ENCODE peak calls at places on chromosomes 12 and 14, in six cellular contexts. B is WERI-Rb-1, J is psoas muscle, Z is HCT116, Q is fibroblast of mammary gland, F is thoracic aorta. M is an unnamed sample.

GRCh38 chr14:76168531-76168930 is 16.8 kb downstream of the GPATCH2L start:
- DNase-seq in B (no peak), J (no peak), Z (no peak), Q (peak), F (no peak), M (no peak)

GRCh38 chr14:28515571-28515970 is 251.0 kb upstream of the FOXG1 start:
- DNase-seq in B (no peak), J (no peak), Z (no peak), Q (peak), F (no peak), M (peak)

GRCh38 chr14:59360923-59361794 is 104.0 kb downstream of the GPR135 start:
- DNase-seq in B (no peak), J (peak), Z (peak), Q (peak), F (no peak), M (peak)

GRCh38 chr14:104820669-104821228 is 19.8 kb downstream of the ZBTB42 start:
- DNase-seq in B (peak), J (no peak), Z (no peak), Q (peak), F (no peak), M (peak)

GRCh38 chr12:88562846-88563582 is 17.3 kb downstream of the KITLG start:
- DNase-seq in B (no peak), J (no peak), Z (no peak), Q (peak), F (no peak), M (peak)

GRCh38 chr12:79366374-79366773 is 324.4 kb downstream of the PAWR start:
- DNase-seq in B (no peak), J (no peak), Z (no peak), Q (no peak), F (no peak), M (no peak)

GRCh38 chr12:69087986-69088385 is 151.4 kb upstream of the CPSF6 start:
- DNase-seq in B (no peak), J (no peak), Z (no peak), Q (no peak), F (no peak), M (no peak)

GRCh38 chr12:50545783-50546182 is 41.0 kb downstream of the DIP2B start:
- DNase-seq in B (peak), J (no peak), Z (no peak), Q (no peak), F (no peak), M (no peak)

GRCh38 chr14:103854822-103855733 is 7.7 kb upstream of the PPP1R13B start:
- DNase-seq in B (peak), J (peak), Z (no peak), Q (no peak), F (no peak), M (no peak)

GRCh38 chr14:71103662-71104484 is 196.6 kb downstream of the PCNX1 start:
- DNase-seq in B (peak), J (no peak), Z (peak), Q (peak), F (no peak), M (peak)

GRCh38 chr14:94867209-94867608 is 97.3 kb upstream of the GSC start:
- DNase-seq in B (no peak), J (no peak), Z (no peak), Q (no peak), F (no peak), M (no peak)

GRCh38 chr14:70931008-70931407 is 23.7 kb downstream of the PCNX1 start:
- DNase-seq in B (no peak), J (no peak), Z (no peak), Q (no peak), F (no peak), M (no peak)

GRCh38 chr14:104881369-104881979 is 16.4 kb downstream of the CEP170B start:
- DNase-seq in B (peak), J (peak), Z (no peak), Q (no peak), F (no peak), M (no peak)

GRCh38 chr14:89861630-89862029 is 92.9 kb downstream of the EFCAB11 start:
- DNase-seq in B (no peak), J (no peak), Z (no peak), Q (no peak), F (no peak), M (no peak)

GRCh38 chr12:79935624-79936040 is 735 bp upstream of the PPP1R12A start:
- DNase-seq in B (peak), J (no peak), Z (no peak), Q (peak), F (no peak), M (peak)

GRCh38 chr14:86388216-86388615 is 858.3 kb downstream of the FLRT2 start:
- DNase-seq in B (no peak), J (no peak), Z (no peak), Q (no peak), F (no peak), M (no peak)

GRCh38 chr12:103657331-103657730 is 70.3 kb downstream of the STAB2 start:
- DNase-seq in B (no peak), J (no peak), Z (no peak), Q (peak), F (no peak), M (peak)

GRCh38 chr12:126569706-126570105 is 1504.5 kb downstream of the AACS start:
- DNase-seq in B (no peak), J (no peak), Z (no peak), Q (no peak), F (no peak), M (no peak)

GRCh38 chr14:96062010-96062409 is 22.8 kb downstream of the C14orf132 start:
- DNase-seq in B (no peak), J (no peak), Z (no peak), Q (no peak), F (no peak), M (no peak)

GRCh38 chr14:34161351-34162169 is 210.7 kb upstream of the EGLN3 start:
- DNase-seq in B (no peak), J (no peak), Z (no peak), Q (peak), F (no peak), M (no peak)

GRCh38 chr12:11834925-11835324 is 185.5 kb downstream of the ETV6 start:
- DNase-seq in B (no peak), J (no peak), Z (no peak), Q (no peak), F (no peak), M (no peak)

GRCh38 chr12:34625116-34625515 is 602.8 kb downstream of the ALG10 start:
- DNase-seq in B (no peak), J (no peak), Z (peak), Q (peak), F (no peak), M (no peak)

GRCh38 chr14:30988509-30988908 is 36.9 kb upstream of the AP4S1 start:
- DNase-seq in B (no peak), J (no peak), Z (no peak), Q (peak), F (no peak), M (peak)

GRCh38 chr14:74919421-74920165 is 3.5 kb downstream of the RPS6KL1 start:
- DNase-seq in B (no peak), J (no peak), Z (no peak), Q (peak), F (no peak), M (peak)

GRCh38 chr14:59009967-59010366 is 178.5 kb upstream of the DAAM1 start:
- DNase-seq in B (no peak), J (no peak), Z (no peak), Q (no peak), F (no peak), M (no peak)

GRCh38 chr14:83883732-83884131 is 1646.2 kb upstream of the FLRT2 start:
- DNase-seq in B (no peak), J (no peak), Z (no peak), Q (no peak), F (no peak), M (no peak)

GRCh38 chr12:22494319-22494718 is 50.0 kb downstream of the C2CD5 start:
- DNase-seq in B (no peak), J (no peak), Z (no peak), Q (no peak), F (no peak), M (no peak)

GRCh38 chr12:3604750-3605638 is 114.0 kb downstream of the PRMT8 start:
- DNase-seq in B (no peak), J (peak), Z (no peak), Q (no peak), F (no peak), M (peak)

GRCh38 chr14:94823556-94824341 is 53.8 kb upstream of the GSC start:
- DNase-seq in B (no peak), J (no peak), Z (peak), Q (peak), F (no peak), M (peak)

GRCh38 chr12:106032141-106032925 is 106.4 kb downstream of the NUAK1 start:
- DNase-seq in B (no peak), J (no peak), Z (no peak), Q (no peak), F (no peak), M (no peak)
- TF ChIP-seq CTCF in B (no peak), J (peak), Z (peak), Q (no peak), F (no peak), M (peak)

GRCh38 chr12:108046135-108046534 is 83.0 kb upstream of the WSCD2 start:
- DNase-seq in B (no peak), J (no peak), Z (no peak), Q (no peak), F (no peak), M (no peak)
- H3K4me3 ChIP-seq in B (no peak), J (peak), Z (no peak), Q (no peak), F (peak), M (no peak)

GRCh38 chr12:124232654-124232987 is 62.3 kb upstream of the RFLNA start:
- DNase-seq in B (no peak), J (no peak), Z (no peak), Q (no peak), F (no peak), M (peak)
- TF ChIP-seq CTCF in B (no peak), J (no peak), Z (no peak), Q (no peak), F (no peak), M (no peak)

GRCh38 chr12:6424848-6425247 is 19.9 kb upstream of the CD27 start:
- DNase-seq in B (no peak), J (no peak), Z (no peak), Q (no peak), F (no peak), M (no peak)

GRCh38 chr12:6420364-6420763 is 24.4 kb upstream of the CD27 start:
- DNase-seq in B (no peak), J (no peak), Z (no peak), Q (no peak), F (no peak), M (no peak)

GRCh38 chr12:6424008-6424347 is 20.8 kb upstream of the CD27 start:
- DNase-seq in B (no peak), J (no peak), Z (no peak), Q (no peak), F (no peak), M (no peak)

GRCh38 chr12:6425588-6426531 is 18.9 kb upstream of the CD27 start:
- DNase-seq in B (no peak), J (peak), Z (no peak), Q (peak), F (no peak), M (no peak)

DNA sequence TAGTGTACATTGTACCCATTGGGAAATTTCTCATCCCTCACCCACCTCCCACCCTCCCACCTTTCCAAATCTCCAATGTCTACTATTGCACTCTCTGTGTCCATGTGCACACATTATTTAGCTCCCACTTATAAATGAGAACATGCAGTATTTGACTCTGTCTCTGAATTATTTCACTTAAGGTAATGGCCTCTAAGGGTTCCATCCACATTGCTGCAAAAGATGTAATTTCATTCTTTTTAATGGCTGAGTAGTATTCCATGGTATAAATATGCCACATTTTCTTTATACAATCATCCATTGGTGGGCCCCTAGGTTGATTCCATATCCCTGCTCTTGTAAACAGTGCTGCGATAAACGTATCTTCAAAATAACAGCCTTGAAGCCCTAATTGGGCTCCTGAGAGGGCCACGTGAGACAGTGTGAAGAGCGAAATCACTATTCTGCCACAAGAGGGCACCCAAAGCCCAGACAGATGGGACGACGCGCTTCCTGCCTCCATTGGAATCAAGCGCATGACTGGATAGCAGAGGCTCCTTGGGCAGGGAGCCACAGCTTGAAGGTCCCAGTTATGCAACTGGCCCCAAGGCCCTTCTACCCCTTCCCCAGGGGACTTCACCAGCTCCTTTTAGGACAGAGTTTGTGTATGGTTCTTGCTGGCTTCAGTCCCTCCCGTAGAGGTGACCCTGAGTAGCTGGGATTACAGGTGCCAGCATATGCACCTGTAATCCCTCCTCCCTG is 21.3 kb upstream of the CD27 start:
- DNase-seq in B (peak), J (peak), Z (peak), Q (peak), F (peak), M (peak)
- H3K4me3 ChIP-seq in B (no peak), J (no peak), Z (no peak), Q (no peak), F (no peak), M (no peak)

GRCh38 chr12:58809064-58809607 is 111.2 kb downstream of the LRIG3 start:
- DNase-seq in B (no peak), J (no peak), Z (no peak), Q (no peak), F (no peak), M (no peak)

GRCh38 chr12:58803893-58804292 is 116.4 kb downstream of the LRIG3 start:
- DNase-seq in B (no peak), J (no peak), Z (no peak), Q (peak), F (no peak), M (peak)

GRCh38 chr12:58801986-58802385 is 118.3 kb downstream of the LRIG3 start:
- DNase-seq in B (no peak), J (no peak), Z (no peak), Q (no peak), F (no peak), M (no peak)

DNA sequence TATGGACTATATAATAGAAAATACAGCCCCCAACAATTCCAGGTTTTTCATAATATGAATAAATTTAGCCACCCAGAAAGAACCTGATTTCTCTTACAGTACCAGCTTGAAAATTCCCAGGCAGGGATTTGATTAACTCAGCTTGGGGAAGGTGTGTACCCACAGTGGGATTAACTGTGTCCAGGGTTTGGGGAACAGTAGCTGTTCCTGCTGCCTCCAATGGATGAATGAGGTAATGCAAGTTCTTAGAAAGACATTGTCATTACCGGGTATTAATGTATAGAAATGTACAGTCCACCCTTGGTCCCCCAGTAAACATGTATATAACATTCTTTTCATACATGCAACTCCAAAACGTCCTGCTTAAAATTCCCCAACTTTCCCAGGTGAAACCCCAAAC is 115.6 kb downstream of the LRIG3 start:
- DNase-seq in B (peak), J (no peak), Z (peak), Q (no peak), F (no peak), M (no peak)
- TF ChIP-seq CTCF in B (peak), J (no peak), Z (peak), Q (peak), F (no peak), M (peak)

M was measured in fibroblast of pulmonary artery.